ENCODE peak calls at places on chromosomes 11 and 22, in nine cellular contexts. K is activated CD4-positive, CD25-positive, alpha-beta regulatory T cell; B is activated CD4-positive, alpha-beta T cell treated with anti-CD3 and anti-CD28 coated beads, Interleukin-2, amount 50 U/mL, for 1 hour; N is fibroblast of pulmonary artery; G is T-helper 9 cell; Y is activated CD8-positive, alpha-beta memory T cell treated with anti-CD3 and anti-CD28 coated beads, Interleukin-2, amount 50 U/mL, for 4 hours; F is stimulated activated naive CD4-positive, alpha-beta T cell treated with Interleukin-2 at 50 U/mL for 16 hours; U is stimulated activated effector memory CD8-positive, alpha-beta T cell treated with anti-CD3 and anti-CD28 coated beads, Interleukin-12 subunit alpha, Interleukin-12 subunit beta, amount 100 ng/mL, for 72 hours; H is progenitor cell of endocrine pancreas. Q is an unnamed sample.

GRCh38 chr11:83292709-83293435 is 6.7 kb upstream of the CCDC90B start:
- DNase-seq in K (no peak), B (no peak), N (peak), G (no peak), Y (no peak), F (peak), U (no peak), H (no peak), Q (no peak)

GRCh38 chr22:46373838-46374662 is 38.5 kb downstream of the TRMU start:
- DNase-seq in K (no peak), B (no peak), N (no peak), G (no peak), Y (peak), F (no peak), U (peak), H (no peak), Q (peak)

GRCh38 chr22:20637740-20638139 is 130.3 kb downstream of the MED15 start:
- DNase-seq in K (no peak), B (no peak), N (no peak), G (no peak), Y (no peak), F (no peak), U (no peak), H (no peak), Q (no peak)

GRCh38 chr11:134206185-134206584 is 17.6 kb downstream of the NCAPD3 start:
- DNase-seq in K (no peak), B (no peak), N (no peak), G (no peak), Y (no peak), F (no peak), U (no peak), H (no peak), Q (no peak)

GRCh38 chr11:64888761-64889511 is 10.5 kb upstream of the EHD1 start:
- DNase-seq in K (no peak), B (no peak), N (no peak), G (no peak), Y (no peak), F (no peak), U (no peak), H (no peak), Q (no peak)

GRCh38 chr11:41449483-41450050 is 9.9 kb downstream of the LRRC4C start:
- DNase-seq in K (no peak), B (no peak), N (no peak), G (no peak), Y (no peak), F (no peak), U (no peak), H (no peak), Q (no peak)

GRCh38 chr22:44537016-44537936 is 39.2 kb upstream of the RTL6 start:
- DNase-seq in K (no peak), B (no peak), N (no peak), G (no peak), Y (no peak), F (no peak), U (no peak), H (no peak), Q (no peak)

GRCh38 chr11:72363112-72363511 is 71.2 kb downstream of the CLPB start:
- DNase-seq in K (no peak), B (no peak), N (no peak), G (no peak), Y (no peak), F (no peak), U (no peak), H (no peak), Q (no peak)

GRCh38 chr11:8206251-8207079 is 37.6 kb upstream of the RIC3 start:
- DNase-seq in K (no peak), B (no peak), N (peak), G (no peak), Y (no peak), F (no peak), U (no peak), H (no peak), Q (no peak)

GRCh38 chr22:32957093-32957835 is 100.9 kb downstream of the SYN3 start:
- DNase-seq in K (no peak), B (no peak), N (no peak), G (no peak), Y (no peak), F (no peak), U (no peak), H (no peak), Q (no peak)

GRCh38 chr11:116563028-116563712 is 209.6 kb downstream of the BUD13 start:
- DNase-seq in K (no peak), B (no peak), N (peak), G (no peak), Y (no peak), F (no peak), U (no peak), H (no peak), Q (peak)

GRCh38 chr11:95968585-95968984 is 44.7 kb upstream of the MTMR2 start:
- DNase-seq in K (no peak), B (no peak), N (peak), G (no peak), Y (no peak), F (no peak), U (no peak), H (no peak), Q (no peak)

GRCh38 chr11:120052196-120052775 is 85.6 kb downstream of the TRIM29 start:
- DNase-seq in K (no peak), B (no peak), N (no peak), G (no peak), Y (no peak), F (no peak), U (no peak), H (peak), Q (no peak)